ENCODE peak calls at places on chromosomes 12 and 14, in five cellular contexts. M, W, N, R and D are unnamed samples.

GRCh38 chr14:21300892-21301291 is 21.0 kb downstream of the RPGRIP1 start:
- DNase-seq in W (no peak), R (peak), M (no peak), N (peak), D (no peak)

GRCh38 chr12:108730337-108731104 is 797 bp downstream of the CORO1C start:
- DNase-seq in N (peak), M (peak), R (peak), W (peak), D (peak)

GRCh38 chr12:110279976-110280783 is 867 bp upstream of the ATP2A2 start:
- DNase-seq in R (peak), N (peak), M (peak), W (peak), D (no peak)

GRCh38 chr14:54715244-54715643 is 148.3 kb downstream of the SAMD4A start:
- DNase-seq in M (peak), W (no peak), N (no peak), R (no peak), D (no peak)

GRCh38 chr14:94769413-94770250 is at the start of gene GSC:
- DNase-seq in R (peak), W (peak), M (peak), N (peak), D (no peak)

GRCh38 chr12:52280796-52281560 is 6.5 kb downstream of the KRT86 start:
- DNase-seq in M (peak), W (peak), N (no peak), R (peak), D (peak)

GRCh38 chr14:59346796-59347510 is 118.2 kb downstream of the GPR135 start:
- DNase-seq in M (peak), N (no peak), R (no peak), W (no peak), D (no peak)

GRCh38 chr14:105479438-105480164 is 5.0 kb downstream of the CRIP2 start:
- DNase-seq in N (no peak), R (no peak), M (no peak), W (no peak), D (no peak)

GRCh38 chr14:51962678-51963077 is 26.7 kb upstream of the RTRAF start:
- DNase-seq in M (peak), W (no peak), N (no peak), R (no peak), D (no peak)

GRCh38 chr14:59161571-59162175 is 26.8 kb upstream of the DAAM1 start:
- DNase-seq in W (no peak), R (no peak), N (no peak), M (peak), D (peak)

GRCh38 chr12:93441111-93441616 is 583 bp downstream of the UBE2N start:
- DNase-seq in N (peak), R (peak), M (peak), W (no peak), D (no peak)

GRCh38 chr12:65725376-65725775 is 98.9 kb upstream of the HMGA2 start:
- DNase-seq in N (no peak), M (peak), R (no peak), W (no peak), D (no peak)

GRCh38 chr12:8668441-8668840 is 5.8 kb upstream of the MFAP5 start:
- DNase-seq in M (no peak), R (no peak), N (no peak), W (no peak), D (no peak)

GRCh38 chr14:69318241-69318640 is 58.3 kb downstream of the GALNT16 start:
- DNase-seq in M (peak), R (no peak), N (no peak), W (no peak), D (no peak)

GRCh38 chr14:92677955-92678354 is 70.5 kb downstream of the LGMN start:
- DNase-seq in M (no peak), W (no peak), N (no peak), R (no peak), D (no peak)

GRCh38 chr12:34607520-34608195 is 585.4 kb downstream of the ALG10 start:
- DNase-seq in N (no peak), M (no peak), W (no peak), R (no peak), D (no peak)

GRCh38 chr14:69005432-69006148 is 26.5 kb upstream of the ACTN1 start:
- DNase-seq in W (peak), M (peak), N (no peak), R (peak), D (peak)

GRCh38 chr14:80077262-80077661 is 134.0 kb downstream of the DIO2 start:
- DNase-seq in W (no peak), N (no peak), R (no peak), M (peak), D (no peak)